ENCODE peak calls at places on chromosomes 4 and X, in seven cellular contexts. One of them, this sample, is unnamed.
A peak's percentile ranks its signal among the peaks of the same experiment; 100 is the strongest.

GRCh38 chr4:137451150-137451850 is 81.0 kb downstream of the PCDH18 start:
- DNase-seq in stimulated activated CD4-positive, alpha-beta T cell treated with anti-CD3 and anti-CD28 coated beads, Interleukin-15, amount 100 ng/mL, for 1 hour: no peak
- DNase-seq in NCI-H1092: no peak
- DNase-seq in posterior vena cava: no peak
- DNase-seq in activated naive CD8-positive, alpha-beta T cell treated with anti-CD3 and anti-CD28 coated beads, Interleukin-2, amount 50 U/mL, for 24 hours: no peak
- DNase-seq in nephron progenitor cell: no peak
- DNase-seq in fibroblast of lung: no peak
- DNase-seq in this sample: no peak

GRCh38 chr4:117700111-117700892 is 334.0 kb upstream of the NDST3 start:
- DNase-seq in stimulated activated CD4-positive, alpha-beta T cell treated with anti-CD3 and anti-CD28 coated beads, Interleukin-15, amount 100 ng/mL, for 1 hour: no peak
- DNase-seq in NCI-H1092: no peak
- DNase-seq in posterior vena cava: no peak
- DNase-seq in activated naive CD8-positive, alpha-beta T cell treated with anti-CD3 and anti-CD28 coated beads, Interleukin-2, amount 50 U/mL, for 24 hours: no peak
- DNase-seq in nephron progenitor cell: no peak
- DNase-seq in fibroblast of lung: no peak
- DNase-seq in this sample: no peak

GRCh38 chr4:575281-576141 is 584 bp downstream of the TMEM271 start:
- DNase-seq in stimulated activated CD4-positive, alpha-beta T cell treated with anti-CD3 and anti-CD28 coated beads, Interleukin-15, amount 100 ng/mL, for 1 hour: no peak
- DNase-seq in NCI-H1092: peak; percentile 14
- DNase-seq in posterior vena cava: no peak
- DNase-seq in activated naive CD8-positive, alpha-beta T cell treated with anti-CD3 and anti-CD28 coated beads, Interleukin-2, amount 50 U/mL, for 24 hours: peak; percentile 20
- DNase-seq in nephron progenitor cell: peak; percentile 89
- DNase-seq in fibroblast of lung: peak; percentile 65
- DNase-seq in this sample: no peak

GRCh38 chr4:53863163-53863562 is 201.2 kb downstream of the CHIC2 start:
- DNase-seq in stimulated activated CD4-positive, alpha-beta T cell treated with anti-CD3 and anti-CD28 coated beads, Interleukin-15, amount 100 ng/mL, for 1 hour: no peak
- DNase-seq in NCI-H1092: no peak
- DNase-seq in posterior vena cava: no peak
- DNase-seq in activated naive CD8-positive, alpha-beta T cell treated with anti-CD3 and anti-CD28 coated beads, Interleukin-2, amount 50 U/mL, for 24 hours: no peak
- DNase-seq in nephron progenitor cell: no peak
- DNase-seq in fibroblast of lung: peak; percentile 86
- DNase-seq in this sample: no peak

GRCh38 chr4:76200771-76201224 is 12.8 kb downstream of the SCARB2 start:
- DNase-seq in stimulated activated CD4-positive, alpha-beta T cell treated with anti-CD3 and anti-CD28 coated beads, Interleukin-15, amount 100 ng/mL, for 1 hour: no peak
- DNase-seq in NCI-H1092: peak; percentile 56
- DNase-seq in posterior vena cava: no peak
- DNase-seq in activated naive CD8-positive, alpha-beta T cell treated with anti-CD3 and anti-CD28 coated beads, Interleukin-2, amount 50 U/mL, for 24 hours: peak; percentile 16
- DNase-seq in nephron progenitor cell: no peak
- DNase-seq in fibroblast of lung: no peak
- DNase-seq in this sample: no peak

GRCh38 chrX:153554519-153555167 is 37.2 kb downstream of the ATP2B3 start:
- DNase-seq in stimulated activated CD4-positive, alpha-beta T cell treated with anti-CD3 and anti-CD28 coated beads, Interleukin-15, amount 100 ng/mL, for 1 hour: peak; percentile 47
- DNase-seq in NCI-H1092: peak; percentile 20
- DNase-seq in posterior vena cava: peak; percentile 89
- DNase-seq in activated naive CD8-positive, alpha-beta T cell treated with anti-CD3 and anti-CD28 coated beads, Interleukin-2, amount 50 U/mL, for 24 hours: peak; percentile 57
- DNase-seq in nephron progenitor cell: peak; percentile 71
- DNase-seq in fibroblast of lung: peak; percentile 41
- DNase-seq in this sample: peak; percentile 32

GRCh38 chr4:128393111-128393704 is 105.6 kb upstream of the PGRMC2 start:
- DNase-seq in stimulated activated CD4-positive, alpha-beta T cell treated with anti-CD3 and anti-CD28 coated beads, Interleukin-15, amount 100 ng/mL, for 1 hour: no peak
- DNase-seq in NCI-H1092: no peak
- DNase-seq in posterior vena cava: no peak
- DNase-seq in activated naive CD8-positive, alpha-beta T cell treated with anti-CD3 and anti-CD28 coated beads, Interleukin-2, amount 50 U/mL, for 24 hours: no peak
- DNase-seq in nephron progenitor cell: no peak
- DNase-seq in fibroblast of lung: peak; percentile 73
- DNase-seq in this sample: no peak

GRCh38 chr4:77849278-77849965 is 13.2 kb upstream of the MRPL1 start:
- DNase-seq in stimulated activated CD4-positive, alpha-beta T cell treated with anti-CD3 and anti-CD28 coated beads, Interleukin-15, amount 100 ng/mL, for 1 hour: no peak
- DNase-seq in NCI-H1092: no peak
- DNase-seq in posterior vena cava: no peak
- DNase-seq in activated naive CD8-positive, alpha-beta T cell treated with anti-CD3 and anti-CD28 coated beads, Interleukin-2, amount 50 U/mL, for 24 hours: no peak
- DNase-seq in nephron progenitor cell: no peak
- DNase-seq in fibroblast of lung: no peak
- DNase-seq in this sample: no peak

GRCh38 chrX:56308726-56309125 is 76.6 kb downstream of the KLF8 start:
- DNase-seq in stimulated activated CD4-positive, alpha-beta T cell treated with anti-CD3 and anti-CD28 coated beads, Interleukin-15, amount 100 ng/mL, for 1 hour: no peak
- DNase-seq in NCI-H1092: no peak
- DNase-seq in posterior vena cava: no peak
- DNase-seq in activated naive CD8-positive, alpha-beta T cell treated with anti-CD3 and anti-CD28 coated beads, Interleukin-2, amount 50 U/mL, for 24 hours: no peak
- DNase-seq in nephron progenitor cell: no peak
- DNase-seq in fibroblast of lung: no peak
- DNase-seq in this sample: no peak

GRCh38 chrX:153726286-153727107 is 1.8 kb downstream of the ABCD1 start:
- DNase-seq in stimulated activated CD4-positive, alpha-beta T cell treated with anti-CD3 and anti-CD28 coated beads, Interleukin-15, amount 100 ng/mL, for 1 hour: no peak
- DNase-seq in NCI-H1092: peak; percentile 18
- DNase-seq in posterior vena cava: peak; percentile 89
- DNase-seq in activated naive CD8-positive, alpha-beta T cell treated with anti-CD3 and anti-CD28 coated beads, Interleukin-2, amount 50 U/mL, for 24 hours: peak; percentile 40
- DNase-seq in nephron progenitor cell: peak; percentile 59
- DNase-seq in fibroblast of lung: peak; percentile 53
- DNase-seq in this sample: no peak

GRCh38 chrX:101217689-101218088 is 1.9 kb upstream of the DRP2 start:
- DNase-seq in stimulated activated CD4-positive, alpha-beta T cell treated with anti-CD3 and anti-CD28 coated beads, Interleukin-15, amount 100 ng/mL, for 1 hour: no peak
- DNase-seq in NCI-H1092: no peak
- DNase-seq in posterior vena cava: no peak
- DNase-seq in activated naive CD8-positive, alpha-beta T cell treated with anti-CD3 and anti-CD28 coated beads, Interleukin-2, amount 50 U/mL, for 24 hours: no peak
- DNase-seq in nephron progenitor cell: no peak
- DNase-seq in fibroblast of lung: no peak
- DNase-seq in this sample: no peak

This sample was measured in activated gamma-delta T cell treated with anti-CD3 and anti-CD28 coated beads, Interleukin-2, amount 50 U/mL, for 16 hours.